ENCODE peak calls at places on chromosomes 3 and 15, in five cellular contexts. L is GM12878, O is H1, V is SK-N-SH, F is HepG2. K is an unnamed sample.

GRCh38 chr3:185153861-185154629 is 1.2 kb upstream of the C3orf70 start:
- DNase-seq in L (no peak), O (no peak), V (peak; percentile 30), F (peak; percentile 42), K (no peak)

GRCh38 chr15:57784081-57784488 is 77.6 kb downstream of the POLR2M start:
- DNase-seq in L (no peak), O (no peak), V (no peak), F (no peak), K (no peak)

GRCh38 chr3:127105996-127106855 is 86.7 kb upstream of the PRR23E start:
- DNase-seq in L (no peak), O (no peak), V (no peak), F (no peak), K (no peak)

GRCh38 chr3:15071699-15072098 is 6.6 kb upstream of the MRPS25 start:
- DNase-seq in L (no peak), O (no peak), V (no peak), F (no peak), K (no peak)

GRCh38 chr3:160398820-160399346 is at the start of gene IFT80:
- DNase-seq in L (peak; percentile 84), O (peak; percentile 76), V (peak; percentile 92), F (peak; percentile 92), K (peak; percentile 62)

GRCh38 chr15:75145027-75145841 is 56.4 kb upstream of the C15orf39 start:
- DNase-seq in L (no peak), O (no peak), V (no peak), F (peak; percentile 84), K (no peak)

GRCh38 chr3:192816274-192816853 is 89.0 kb upstream of the FGF12 start:
- DNase-seq in L (no peak), O (no peak), V (peak; percentile 41), F (peak; percentile 49), K (no peak)

GRCh38 chr15:70251246-70251990 is 153.7 kb upstream of the TLE3 start:
- DNase-seq in L (no peak), O (no peak), V (no peak), F (no peak), K (no peak)

GRCh38 chr3:113223831-113224240 is 12.5 kb downstream of the BOC start:
- DNase-seq in L (no peak), O (no peak), V (no peak), F (no peak), K (peak; percentile 40)

GRCh38 chr15:41031232-41032078 is 78.2 kb downstream of the CHAC1 start:
- DNase-seq in L (no peak), O (no peak), V (no peak), F (no peak), K (no peak)

GRCh38 chr15:68149059-68149458 is 56.1 kb downstream of the CALML4 start:
- DNase-seq in L (no peak), O (no peak), V (no peak), F (no peak), K (no peak)
- TF ChIP-seq TAF1 in L (no peak), O (no peak), V (no peak), F (no peak), K (no peak)

GRCh38 chr3:12934431-12934830 is 93.1 kb upstream of the RPL32 start:
- DNase-seq in L (no peak), O (no peak), V (no peak), F (no peak), K (no peak)
- TF ChIP-seq POLR2AphosphoS5 in L (no peak), O (no peak), V (no peak), F (no peak), K (no peak)

DNA sequence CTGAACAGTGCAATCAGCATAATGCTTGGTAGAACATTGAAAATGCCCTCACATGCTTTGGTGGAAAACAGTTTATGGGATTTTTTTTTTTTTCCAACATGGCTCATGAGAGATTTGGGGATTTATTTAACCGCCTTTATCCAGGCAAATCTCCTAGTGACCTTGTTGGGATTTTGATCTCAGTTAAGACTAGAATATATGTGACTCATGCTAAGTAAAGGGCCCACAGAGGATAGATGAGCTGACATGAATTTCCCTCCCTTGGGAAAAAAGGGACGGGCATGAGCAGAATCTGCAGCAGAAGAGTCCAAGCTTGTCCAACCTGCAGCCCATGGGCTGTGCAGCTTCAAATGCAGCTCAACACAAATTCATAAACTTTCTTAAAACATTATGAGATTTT is 18.6 kb downstream of the LRTM1 start:
- DNase-seq in L (no peak), O (no peak), V (no peak), F (no peak), K (no peak)
- TF ChIP-seq TAF1 in L (no peak), O (no peak), V (no peak), F (no peak), K (no peak)

GRCh38 chr15:98978153-98978552 is 29.4 kb downstream of the PGPEP1L start:
- DNase-seq in L (no peak), O (no peak), V (no peak), F (no peak), K (no peak)

GRCh38 chr15:98980899-98981228 is 26.7 kb downstream of the PGPEP1L start:
- DNase-seq in L (peak; percentile 63), O (no peak), V (no peak), F (no peak), K (no peak)

GRCh38 chr15:98981851-98982722 is 25.5 kb downstream of the PGPEP1L start:
- DNase-seq in L (peak; percentile 94), O (no peak), V (no peak), F (no peak), K (no peak)

GRCh38 chr15:98983333-98983732 is 24.3 kb downstream of the PGPEP1L start:
- DNase-seq in L (no peak), O (no peak), V (no peak), F (no peak), K (no peak)
- TF ChIP-seq POLR2AphosphoS5 in L (no peak), O (no peak), V (no peak), F (no peak), K (no peak)

DNA sequence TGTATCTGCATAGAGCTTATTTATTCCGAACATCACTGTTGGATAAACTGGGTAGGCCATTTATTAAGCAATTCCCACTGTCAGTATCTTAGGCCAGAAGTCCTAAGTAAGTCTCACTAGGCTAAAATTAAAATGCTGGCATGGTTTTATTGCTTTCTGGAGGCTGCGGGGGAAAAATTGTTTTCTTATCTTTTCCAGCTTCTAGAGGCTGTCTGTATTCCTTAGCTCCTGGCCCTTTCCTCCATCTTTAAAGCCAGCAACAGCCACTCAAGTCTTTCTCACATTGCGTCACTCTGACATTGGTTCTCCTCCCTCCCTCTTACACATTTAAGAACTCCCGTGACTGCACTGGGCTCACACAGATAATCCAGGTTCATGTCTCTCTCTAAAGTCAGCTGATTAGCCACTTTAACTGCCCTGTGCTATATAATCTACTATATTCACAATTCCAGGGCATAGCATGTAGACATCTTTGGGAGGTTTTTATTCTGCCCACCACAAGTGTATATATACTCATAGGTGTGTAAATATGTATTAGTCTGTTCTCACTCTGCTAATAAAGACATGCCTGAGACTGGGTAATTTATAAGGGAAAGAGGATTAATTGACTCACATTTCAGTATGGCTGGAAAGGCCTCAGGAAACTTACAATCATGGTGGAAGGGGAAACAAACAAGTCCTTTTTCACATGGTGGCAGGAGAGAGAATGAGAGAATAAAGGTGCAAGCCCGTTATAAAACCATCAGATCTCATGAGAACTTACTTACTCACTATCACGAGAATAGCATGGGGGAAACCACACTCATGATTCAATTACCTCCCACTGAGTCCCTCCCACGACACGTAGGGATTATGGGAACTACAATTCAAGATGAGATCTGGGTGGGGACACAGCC is 113.5 kb upstream of the SLC7A14 start:
- DNase-seq in L (no peak), O (no peak), V (no peak), F (no peak), K (no peak)
- TF ChIP-seq TAF1 in L (no peak), O (no peak), V (no peak), F (no peak), K (no peak)

GRCh38 chr3:49015072-49015471 is 3.3 kb downstream of the DALRD3 start:
- DNase-seq in L (no peak), O (no peak), V (no peak), F (no peak), K (no peak)

GRCh38 chr3:49013738-49014660 is 4.4 kb downstream of the DALRD3 start:
- DNase-seq in L (no peak), O (peak; percentile 49), V (peak; percentile 72), F (peak; percentile 59), K (peak; percentile 61)

GRCh38 chr3:49012441-49013017 is 5.3 kb downstream of the WDR6 start:
- DNase-seq in L (no peak), O (no peak), V (no peak), F (no peak), K (no peak)

GRCh38 chr3:49015765-49016164 is 2.6 kb downstream of the DALRD3 start:
- DNase-seq in L (no peak), O (no peak), V (no peak), F (no peak), K (no peak)

DNA sequence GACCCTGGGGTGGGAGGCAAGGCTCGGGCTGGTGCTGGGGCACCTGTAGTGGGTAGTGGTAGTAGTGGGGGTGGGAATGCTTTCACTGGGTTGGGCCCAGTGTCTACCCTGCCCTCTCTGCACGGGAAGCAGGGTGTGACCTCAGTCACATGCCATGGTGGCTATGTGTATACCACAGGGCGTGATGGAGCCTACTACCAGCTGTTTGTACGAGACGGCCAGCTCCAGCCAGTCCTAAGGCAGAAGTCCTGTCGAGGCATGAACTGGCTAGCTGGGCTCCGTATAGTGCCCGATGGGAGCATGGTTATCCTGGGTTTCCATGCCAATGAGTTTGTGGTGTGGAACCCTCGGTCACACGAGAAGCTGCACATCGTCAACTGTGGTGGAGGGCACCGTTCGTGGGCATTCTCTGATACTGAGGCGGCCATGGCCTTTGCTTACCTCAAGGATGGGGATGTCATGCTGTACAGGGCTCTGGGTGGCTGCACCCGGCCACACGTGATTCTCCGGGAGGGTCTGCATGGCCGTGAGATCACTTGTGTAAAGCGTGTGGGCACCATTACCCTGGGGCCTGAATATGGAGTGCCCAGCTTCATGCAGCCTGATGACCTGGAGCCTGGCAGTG is 5.2 kb downstream of the DALRD3 start:
- DNase-seq in L (no peak), O (no peak), V (no peak), F (no peak), K (no peak)
- TF ChIP-seq POLR2AphosphoS5 in L (peak; percentile 47), O (no peak), V (peak; percentile 1), F (no peak), K (peak; percentile 71)

K was measured in GM12892.